ENCODE peak calls at places on chromosome 3, in ten cellular contexts. One of them, this sample, is unnamed.

GRCh38 chr3:45890405-45890804 is 4.1 kb downstream of the CCR9 start:
- DNase-seq in endothelial cell: no peak
- DNase-seq in ELF-1: no peak
- DNase-seq in activated CD4-positive, alpha-beta T cell treated with anti-CD3 and anti-CD28 coated beads, Interleukin-2, amount 50 U/mL, for 1 hour: no peak
- DNase-seq in fibroblast of the conjunctiva: no peak
- DNase-seq in COR-L47: no peak
- DNase-seq in T-cell: peak
- DNase-seq in hippocampal formation: no peak
- DNase-seq in breast epithelium: no peak
- DNase-seq in H54: no peak
- DNase-seq in this sample: peak

GRCh38 chr3:136464502-136464901 is 214.4 kb downstream of the PCCB start:
- DNase-seq in endothelial cell: no peak
- DNase-seq in H54: peak
- DNase-seq in ELF-1: no peak
- DNase-seq in COR-L47: no peak
- DNase-seq in fibroblast of the conjunctiva: no peak
- DNase-seq in breast epithelium: no peak
- DNase-seq in activated CD4-positive, alpha-beta T cell treated with anti-CD3 and anti-CD28 coated beads, Interleukin-2, amount 50 U/mL, for 1 hour: no peak
- DNase-seq in T-cell: no peak
- DNase-seq in hippocampal formation: no peak
- DNase-seq in this sample: no peak

GRCh38 chr3:24513463-24513862 is 18.8 kb upstream of the THRB start:
- DNase-seq in ELF-1: no peak
- DNase-seq in fibroblast of the conjunctiva: no peak
- DNase-seq in activated CD4-positive, alpha-beta T cell treated with anti-CD3 and anti-CD28 coated beads, Interleukin-2, amount 50 U/mL, for 1 hour: no peak
- DNase-seq in COR-L47: no peak
- DNase-seq in H54: no peak
- DNase-seq in hippocampal formation: no peak
- DNase-seq in T-cell: no peak
- DNase-seq in breast epithelium: no peak
- DNase-seq in endothelial cell: no peak
- DNase-seq in this sample: no peak

GRCh38 chr3:123071146-123071545 is 4.3 kb downstream of the PDIA5 start:
- DNase-seq in hippocampal formation: no peak
- DNase-seq in breast epithelium: no peak
- DNase-seq in H54: no peak
- DNase-seq in endothelial cell: no peak
- DNase-seq in COR-L47: no peak
- DNase-seq in fibroblast of the conjunctiva: no peak
- DNase-seq in activated CD4-positive, alpha-beta T cell treated with anti-CD3 and anti-CD28 coated beads, Interleukin-2, amount 50 U/mL, for 1 hour: no peak
- DNase-seq in ELF-1: peak
- DNase-seq in T-cell: no peak
- DNase-seq in this sample: no peak

GRCh38 chr3:53134631-53135232 is 4.5 kb upstream of the RFT1 start:
- DNase-seq in H54: peak
- DNase-seq in breast epithelium: peak
- DNase-seq in COR-L47: peak
- DNase-seq in endothelial cell: peak
- DNase-seq in fibroblast of the conjunctiva: peak
- DNase-seq in hippocampal formation: peak
- DNase-seq in activated CD4-positive, alpha-beta T cell treated with anti-CD3 and anti-CD28 coated beads, Interleukin-2, amount 50 U/mL, for 1 hour: peak
- DNase-seq in T-cell: peak
- DNase-seq in ELF-1: peak
- DNase-seq in this sample: no peak

GRCh38 chr3:124780767-124781485 is 50.7 kb downstream of the UMPS start:
- DNase-seq in COR-L47: no peak
- DNase-seq in T-cell: no peak
- DNase-seq in H54: no peak
- DNase-seq in fibroblast of the conjunctiva: no peak
- DNase-seq in ELF-1: peak
- DNase-seq in breast epithelium: no peak
- DNase-seq in hippocampal formation: peak
- DNase-seq in activated CD4-positive, alpha-beta T cell treated with anti-CD3 and anti-CD28 coated beads, Interleukin-2, amount 50 U/mL, for 1 hour: no peak
- DNase-seq in endothelial cell: peak
- DNase-seq in this sample: no peak

GRCh38 chr3:73327052-73327451 is 265.6 kb downstream of the EBLN2 start:
- DNase-seq in COR-L47: no peak
- DNase-seq in endothelial cell: no peak
- DNase-seq in ELF-1: no peak
- DNase-seq in H54: no peak
- DNase-seq in fibroblast of the conjunctiva: no peak
- DNase-seq in breast epithelium: no peak
- DNase-seq in activated CD4-positive, alpha-beta T cell treated with anti-CD3 and anti-CD28 coated beads, Interleukin-2, amount 50 U/mL, for 1 hour: no peak
- DNase-seq in hippocampal formation: no peak
- DNase-seq in T-cell: no peak
- DNase-seq in this sample: no peak

GRCh38 chr3:19202303-19202702 is 54.0 kb downstream of the KCNH8 start:
- DNase-seq in COR-L47: no peak
- DNase-seq in endothelial cell: no peak
- DNase-seq in breast epithelium: no peak
- DNase-seq in activated CD4-positive, alpha-beta T cell treated with anti-CD3 and anti-CD28 coated beads, Interleukin-2, amount 50 U/mL, for 1 hour: no peak
- DNase-seq in hippocampal formation: no peak
- DNase-seq in fibroblast of the conjunctiva: no peak
- DNase-seq in H54: no peak
- DNase-seq in T-cell: no peak
- DNase-seq in ELF-1: no peak
- DNase-seq in this sample: no peak

GRCh38 chr3:97990624-97991277 is 18.5 kb upstream of the RIOX2 start:
- DNase-seq in fibroblast of the conjunctiva: no peak
- DNase-seq in endothelial cell: no peak
- DNase-seq in ELF-1: no peak
- DNase-seq in H54: no peak
- DNase-seq in T-cell: no peak
- DNase-seq in breast epithelium: no peak
- DNase-seq in activated CD4-positive, alpha-beta T cell treated with anti-CD3 and anti-CD28 coated beads, Interleukin-2, amount 50 U/mL, for 1 hour: no peak
- DNase-seq in COR-L47: no peak
- DNase-seq in hippocampal formation: no peak
- DNase-seq in this sample: no peak

This sample was measured in naive thymus-derived CD4-positive, alpha-beta T cell.